ENCODE peak calls at places on chromosomes 2 and 18, in five cellular contexts. E is heart left ventricle, M is vagina, P is IMR-90, Y is body of pancreas. U is an unnamed sample. For H3K4me1, the result is how much of the 10 kb centered on the place peaks cover.

GRCh38 chr2:220619525-220620267 is 952.4 kb downstream of the EPHA4 start:
- DNase-seq in E (no peak), M (no peak), P (peak), Y (no peak), U (no peak)

GRCh38 chr2:172200495-172201085 is 97.9 kb upstream of the DLX2 start:
- DNase-seq in E (no peak), M (no peak), P (peak), Y (peak), U (no peak)

GRCh38 chr2:181235683-181236459 is 221.3 kb upstream of the ITGA4 start:
- DNase-seq in E (no peak), M (no peak), P (no peak), Y (no peak), U (no peak)

GRCh38 chr2:102585704-102586404 is 33.5 kb upstream of the SLC9A2 start:
- DNase-seq in E (no peak), M (no peak), P (no peak), Y (no peak), U (no peak)

GRCh38 chr2:7032371-7032770 is 115.2 kb downstream of the RNF144A start:
- DNase-seq in E (no peak), M (no peak), P (no peak), Y (no peak), U (no peak)

GRCh38 chr2:145760781-145761649 is 1241.1 kb upstream of the ZEB2 start:
- DNase-seq in E (no peak), M (no peak), P (peak), Y (peak), U (no peak)

GRCh38 chr2:150586858-150587257 is 99.4 kb upstream of the RND3 start:
- DNase-seq in E (no peak), M (no peak), P (peak), Y (no peak), U (no peak)

GRCh38 chr18:55539240-55539639 is 48.8 kb downstream of the TCF4 start:
- DNase-seq in E (no peak), M (no peak), P (peak), Y (no peak), U (no peak)

GRCh38 chr18:39523281-39523680 is 1957.7 kb upstream of the CELF4 start:
- DNase-seq in E (no peak), M (no peak), P (peak), Y (no peak), U (no peak)

GRCh38 chr2:61356958-61357350 is 113.9 kb downstream of the USP34 start:
- DNase-seq in E (no peak), M (no peak), P (peak), Y (no peak), U (no peak)

GRCh38 chr2:153871231-153872221 is at the start of gene GALNT13:
- DNase-seq in E (peak), M (no peak), P (no peak), Y (peak), U (no peak)

GRCh38 chr2:86617153-86617552 is 6.5 kb downstream of the RNF103 start:
- DNase-seq in E (no peak), M (no peak), P (no peak), Y (no peak), U (no peak)

GRCh38 chr2:136664713-136665112 is 100.6 kb upstream of the THSD7B start:
- DNase-seq in E (no peak), M (no peak), P (no peak), Y (no peak), U (no peak)

GRCh38 chr2:42244520-42244919 is 75.4 kb downstream of the EML4 start:
- DNase-seq in E (no peak), M (no peak), P (no peak), Y (no peak), U (no peak)

GRCh38 chr18:36504928-36505327 is 207.4 kb downstream of the FHOD3 start:
- DNase-seq in E (no peak), M (no peak), P (peak), Y (no peak), U (no peak)

GRCh38 chr2:188307850-188308283 is 16.2 kb downstream of the GULP1 start:
- DNase-seq in E (no peak), M (no peak), P (no peak), Y (no peak), U (no peak)

GRCh38 chr2:188305271-188305670 is 13.6 kb downstream of the GULP1 start:
- DNase-seq in E (no peak), M (no peak), P (no peak), Y (no peak), U (no peak)

GRCh38 chr2:188306271-188306670 is 14.6 kb downstream of the GULP1 start:
- DNase-seq in E (no peak), M (no peak), P (no peak), Y (no peak), U (no peak)

GRCh38 chr2:188309364-188309763 is 17.7 kb downstream of the GULP1 start:
- DNase-seq in E (no peak), M (no peak), P (no peak), Y (no peak), U (no peak)

DNA sequence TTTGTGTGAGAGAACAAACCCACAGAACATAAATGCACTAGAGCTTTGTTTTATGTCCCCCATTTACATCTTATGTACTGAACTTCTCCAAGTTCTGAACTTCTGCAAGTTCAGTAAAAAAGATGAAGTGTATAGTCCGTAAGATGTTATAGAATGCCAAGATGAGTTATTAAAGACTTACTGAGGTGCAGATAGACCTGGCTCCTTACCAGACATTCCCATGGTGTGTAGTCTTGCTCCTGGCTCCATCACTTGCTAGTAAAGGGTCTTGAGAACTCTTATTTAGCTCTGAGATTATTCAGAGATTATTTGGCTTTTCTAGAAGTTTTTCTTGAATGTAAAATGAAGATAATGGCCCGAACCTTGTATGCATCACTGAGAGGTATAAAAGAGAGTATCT is 16.8 kb downstream of the GULP1 start:
- DNase-seq in E (no peak), M (no peak), P (no peak), Y (no peak), U (no peak)
- H3K4me1 ChIP-seq in E (under half), M (under half), P (under half), Y (under half), U (under half)

DNA sequence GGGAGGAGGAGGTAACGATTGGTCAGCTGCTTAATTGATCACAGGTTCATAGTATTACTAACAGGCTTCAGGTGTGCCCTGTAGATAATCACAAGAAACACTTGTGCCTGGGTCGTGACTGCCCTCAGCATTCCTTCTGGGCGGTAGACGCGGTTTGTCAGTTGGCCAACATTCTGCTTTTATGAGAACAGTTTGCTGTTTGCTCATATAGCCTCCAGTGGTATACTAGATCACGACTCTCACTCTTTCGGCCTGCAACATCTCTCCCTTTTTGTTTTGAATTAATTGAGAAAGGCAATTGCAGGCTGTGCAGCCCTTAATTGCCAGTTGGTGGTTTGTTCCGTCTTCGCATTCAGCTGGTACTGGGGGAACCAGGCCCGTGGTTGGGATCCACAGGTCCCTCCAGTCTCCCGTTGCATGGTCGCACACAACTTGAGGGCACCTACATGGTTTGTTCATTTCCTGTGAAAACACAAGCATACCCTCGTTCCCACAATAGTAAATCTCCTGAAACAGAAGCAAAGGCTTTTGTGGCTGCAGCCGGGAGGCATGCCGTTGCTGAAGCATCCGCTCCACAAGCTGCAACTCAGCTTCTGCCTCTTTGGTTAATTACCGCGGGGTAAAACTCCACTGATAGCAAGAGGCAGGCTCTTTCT is 30.3 kb upstream of the GPR17 start:
- DNase-seq in E (no peak), M (no peak), P (no peak), Y (no peak), U (no peak)
- TF ChIP-seq POLR2A in E (no peak), M (no peak), P (no peak), Y (no peak), U (no peak)

GRCh38 chr2:241842620-241843211 is 16.0 kb downstream of the PDCD1 start:
- DNase-seq in E (peak), M (no peak), P (no peak), Y (no peak), U (peak)

GRCh38 chr2:241844066-241844728 is 14.5 kb downstream of the PDCD1 start:
- DNase-seq in E (peak), M (no peak), P (peak), Y (peak), U (peak)

GRCh38 chr2:241844831-241845578 is 13.7 kb downstream of the PDCD1 start:
- DNase-seq in E (no peak), M (no peak), P (no peak), Y (no peak), U (no peak)

GRCh38 chr2:241842067-241842415 is 16.7 kb downstream of the PDCD1 start:
- DNase-seq in E (no peak), M (no peak), P (no peak), Y (no peak), U (no peak)

DNA sequence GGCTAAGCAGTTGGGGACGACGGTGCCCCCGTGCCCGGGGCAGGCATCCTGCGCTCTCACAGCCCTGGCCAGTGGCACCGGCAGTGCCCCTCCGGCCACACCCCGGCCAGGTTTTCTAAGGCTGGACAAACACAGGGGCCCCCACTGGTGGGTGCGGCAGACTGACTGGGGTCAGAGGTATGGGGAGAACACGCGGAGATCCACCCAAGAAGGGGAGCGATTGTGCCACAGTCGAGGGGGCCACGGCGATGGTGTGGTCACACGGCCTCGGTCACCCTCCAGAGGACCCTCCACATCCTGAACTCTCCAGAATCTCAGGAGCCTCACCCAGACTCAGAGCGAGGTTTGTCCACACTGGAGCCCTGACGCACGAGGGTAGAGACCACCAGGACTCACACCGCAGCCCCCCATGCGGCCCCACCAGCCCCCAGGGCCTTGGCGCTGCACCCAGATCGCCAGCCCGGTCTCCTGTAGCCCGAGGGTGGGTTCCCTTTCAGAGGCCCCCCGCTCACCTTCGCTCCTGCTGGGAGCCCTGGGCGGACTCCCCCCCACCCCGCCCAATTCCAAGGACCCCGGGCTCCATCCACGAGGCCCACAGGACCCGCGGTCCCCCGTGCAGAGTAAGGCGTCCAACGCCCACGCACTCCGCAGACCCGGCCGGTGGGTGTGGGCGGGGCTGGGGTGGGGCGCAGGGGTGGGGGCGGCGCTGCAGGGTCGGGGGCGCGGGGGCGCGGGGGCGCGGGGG is 15.2 kb downstream of the PDCD1 start:
- DNase-seq in E (no peak), M (no peak), P (no peak), Y (no peak), U (no peak)
- H3K4me3 ChIP-seq in E (no peak), M (peak), P (no peak), Y (no peak), U (no peak)

DNA sequence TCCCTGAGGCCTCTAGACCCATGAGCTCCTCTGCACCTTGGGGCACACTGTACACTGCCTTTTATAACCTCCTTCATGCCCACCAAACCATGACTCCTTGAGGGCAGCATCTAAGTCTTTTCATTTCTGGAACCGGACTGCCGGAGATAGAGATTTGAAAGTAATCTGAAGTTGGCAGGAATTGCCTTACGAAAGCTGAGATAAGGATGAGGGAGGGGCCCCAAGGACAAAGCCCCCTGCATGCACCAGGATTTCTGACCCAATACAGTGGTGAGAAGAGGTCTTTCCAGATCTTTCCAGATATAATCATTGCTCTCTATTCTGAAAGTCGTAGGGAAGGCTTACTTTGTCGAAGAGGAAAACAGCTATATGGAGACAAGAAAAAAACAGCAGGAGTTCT is 87.8 kb upstream of the RTN4 start:
- DNase-seq in E (no peak), M (no peak), P (no peak), Y (no peak), U (no peak)
- H3K4me1 ChIP-seq in E (under half), M (under half), P (under half), Y (under half), U (under half)

DNA sequence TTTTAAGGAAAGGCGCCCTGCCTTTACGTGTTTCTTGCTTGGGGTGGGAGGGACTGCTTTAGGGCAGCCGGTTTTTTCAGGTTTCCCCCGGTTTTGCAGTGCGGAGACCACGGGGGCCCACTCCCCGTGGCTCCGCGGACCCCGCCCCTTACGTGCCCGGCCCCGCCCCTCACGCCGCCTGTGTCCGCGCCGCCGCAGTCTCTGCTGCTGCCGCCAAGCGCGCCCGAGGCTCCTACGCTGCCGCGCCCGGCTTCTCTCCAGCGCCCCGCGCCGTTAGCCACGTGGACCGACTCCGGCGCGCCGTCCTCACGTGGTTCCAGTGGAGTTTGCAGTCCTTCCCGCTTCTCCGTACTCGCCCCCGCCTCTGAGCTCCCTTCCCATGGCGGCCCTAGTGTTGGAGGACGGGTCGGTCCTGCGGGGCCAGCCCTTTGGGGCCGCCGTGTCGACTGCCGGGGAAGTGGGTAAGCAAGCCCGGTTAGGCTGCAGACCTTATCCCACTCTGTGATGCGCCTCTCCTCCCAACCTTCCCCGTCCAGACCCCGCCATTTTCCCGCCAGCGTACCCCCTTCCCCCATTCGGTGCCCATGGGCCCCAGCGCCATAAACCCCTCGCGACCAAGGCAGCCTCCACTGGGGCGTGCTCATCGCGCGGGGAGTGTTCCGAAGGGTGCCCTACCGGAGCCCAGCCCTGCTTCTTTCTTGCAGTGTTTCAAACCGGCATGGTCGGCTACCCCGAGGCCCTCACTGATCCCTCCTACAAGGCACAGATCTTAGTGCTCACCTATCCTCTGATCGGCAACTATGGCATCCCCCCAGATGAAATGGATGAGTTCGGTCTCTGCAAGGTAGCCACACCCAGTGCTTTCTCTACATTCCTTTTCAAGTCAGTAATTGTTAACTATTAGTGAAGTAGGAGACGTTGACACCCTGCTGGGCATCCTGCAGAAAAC is at the start of gene CAD:
- DNase-seq in E (peak), M (no peak), P (peak), Y (peak), U (peak)
- TF ChIP-seq POLR2A in E (peak), M (peak), P (peak), Y (peak), U (peak)

GRCh38 chr2:54999182-54999581 is 51.1 kb downstream of the RTN4 start:
- DNase-seq in E (no peak), M (no peak), P (peak), Y (no peak), U (no peak)
- H3K4me3 ChIP-seq in E (no peak), M (no peak), P (no peak), Y (no peak), U (no peak)